ENCODE peak calls at places on chromosomes 4 and X, in four cellular contexts. Q is tibial nerve, Y is breast epithelium, O is A549. E is an unnamed sample.

GRCh38 chr4:972651-973424 is 531 bp downstream of the DGKQ start:
- DNase-seq in Y (no peak), O (peak), Q (no peak), E (no peak)

GRCh38 chr4:7021355-7021754 is 21.8 kb upstream of the TADA2B start:
- DNase-seq in O (no peak), Y (no peak), Q (no peak), E (no peak)

GRCh38 chrX:17635231-17635630 is 102.1 kb upstream of the SCML1 start:
- DNase-seq in Q (no peak), Y (no peak), O (no peak), E (peak)

GRCh38 chrX:2710041-2710471 is 19.0 kb downstream of the CD99 start:
- DNase-seq in O (peak), Y (no peak), Q (no peak), E (no peak)

GRCh38 chrX:112840382-112841113 is at the start of gene AMOT:
- DNase-seq in Q (peak), Y (peak), O (peak), E (peak)

GRCh38 chrX:23981222-23981621 is 45.8 kb downstream of the KLHL15 start:
- DNase-seq in O (no peak), Q (no peak), Y (no peak), E (no peak)

GRCh38 chr4:56374956-56375355 is 12.3 kb downstream of the AASDH start:
- DNase-seq in O (no peak), Y (no peak), Q (no peak), E (no peak)

GRCh38 chr4:101885574-101885973 is 95.0 kb downstream of the BANK1 start:
- DNase-seq in Y (no peak), O (no peak), Q (no peak), E (no peak)

GRCh38 chrX:16212436-16212835 is 45.2 kb downstream of the MAGEB17 start:
- DNase-seq in Y (no peak), O (no peak), Q (no peak), E (peak)

GRCh38 chr4:149595500-149595899 is 220.1 kb downstream of the IQCM start:
- DNase-seq in O (no peak), Y (no peak), Q (no peak), E (no peak)

GRCh38 chrX:112868586-112868985 is 28.0 kb upstream of the AMOT start:
- DNase-seq in Y (no peak), Q (no peak), O (no peak), E (no peak)

GRCh38 chrX:65463550-65463949 is 71.0 kb downstream of the LAS1L start:
- DNase-seq in Y (no peak), Q (no peak), O (no peak), E (no peak)

GRCh38 chr4:986949-987688 is at the start of gene IDUA:
- DNase-seq in Y (peak), Q (peak), O (peak), E (peak)

GRCh38 chr4:139938414-139938813 is 215.6 kb downstream of the MAML3 start:
- DNase-seq in O (no peak), Q (no peak), Y (no peak), E (no peak)

GRCh38 chrX:105822138-105823091 is at the start of gene NRK:
- DNase-seq in Y (peak), Q (no peak), O (no peak), E (peak)

GRCh38 chrX:68599256-68600152 is 48.0 kb upstream of the STARD8 start:
- DNase-seq in Y (no peak), Q (peak), O (peak), E (no peak)

GRCh38 chr4:138222041-138222440 is 20.1 kb downstream of the SLC7A11 start:
- DNase-seq in Q (no peak), O (no peak), Y (no peak), E (peak)

GRCh38 chrX:149003863-149004660 is 501.0 kb downstream of the IDS start:
- DNase-seq in Y (no peak), O (no peak), Q (no peak), E (no peak)

GRCh38 chrX:124401696-124402095 is 55.3 kb downstream of the SH2D1A start:
- DNase-seq in O (no peak), Q (no peak), Y (no peak), E (no peak)

GRCh38 chr4:172141025-172141424 is 327.8 kb downstream of the GALNTL6 start:
- DNase-seq in Q (no peak), Y (no peak), O (no peak), E (no peak)

GRCh38 chr4:14787894-14788293 is 214.4 kb upstream of the CPEB2 start:
- DNase-seq in O (no peak), Y (no peak), Q (no peak), E (peak)

DNA sequence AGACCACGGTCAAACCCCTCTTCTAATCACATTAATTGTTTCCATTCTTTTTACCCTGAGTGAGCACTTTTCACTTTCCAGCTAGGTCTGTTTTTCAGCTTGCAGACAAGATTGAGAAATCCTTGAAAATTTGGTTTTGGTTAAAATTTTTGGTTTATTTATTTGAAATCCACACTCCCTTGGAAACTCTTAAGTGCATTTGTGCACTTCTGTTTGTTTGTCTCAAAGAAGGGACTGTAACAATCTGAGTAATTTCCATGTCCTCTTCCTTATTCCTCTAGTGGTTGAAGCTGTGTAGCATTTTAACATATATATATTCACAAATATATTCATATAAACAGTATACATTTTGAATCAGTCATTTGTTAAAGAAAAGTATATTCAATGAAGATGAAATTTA is 333.3 kb downstream of the ANK2 start:
- DNase-seq in O (no peak), Q (no peak), Y (no peak), E (no peak)
- H3K27ac ChIP-seq in O (no peak), Q (peak), Y (no peak), E (no peak)

GRCh38 chrX:78130396-78130795 is 9.1 kb downstream of the TAF9B start:
- DNase-seq in Q (no peak), O (no peak), Y (no peak), E (no peak)
- TF ChIP-seq POLR2A in Q (no peak), O (no peak), Y (no peak), E (no peak)

DNA sequence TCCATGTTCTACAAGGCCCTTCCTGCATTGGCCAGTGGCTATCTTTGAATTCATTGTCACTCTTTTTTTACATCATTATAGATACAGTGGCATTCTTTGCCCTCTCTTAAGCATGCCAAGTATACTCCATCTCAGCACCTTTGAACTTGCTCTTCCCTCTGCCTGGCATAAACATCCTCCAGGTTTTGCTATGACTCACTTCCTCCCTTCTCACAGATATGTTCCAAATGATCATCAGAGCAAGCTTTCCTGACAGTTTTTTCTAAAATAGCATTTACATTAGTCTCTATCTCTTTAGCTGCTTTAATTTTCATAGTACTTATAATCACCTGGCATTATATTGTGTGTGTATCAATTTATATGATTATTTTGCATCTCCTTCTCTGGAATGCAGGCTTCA is 553.3 kb upstream of the MAGEB2 start:
- DNase-seq in Y (no peak), Q (no peak), O (peak), E (no peak)
- H3K27ac ChIP-seq in Y (no peak), Q (peak), O (peak), E (no peak)

GRCh38 chr4:173171098-173171497 is 2.5 kb downstream of the GALNT7 start:
- DNase-seq in Q (no peak), Y (no peak), O (peak), E (no peak)

GRCh38 chr4:173170210-173170778 is 1.7 kb downstream of the GALNT7 start:
- DNase-seq in O (no peak), Y (no peak), Q (no peak), E (no peak)

GRCh38 chr4:173168396-173169177 is at the start of gene GALNT7:
- DNase-seq in Q (peak), O (peak), Y (peak), E (peak)

GRCh38 chr4:173169178-173169427 is 492 bp downstream of the GALNT7 start:
- DNase-seq in Q (no peak), Y (no peak), O (no peak), E (no peak)

GRCh38 chr4:173169428-173170209 is 1.0 kb downstream of the GALNT7 start:
- DNase-seq in Y (peak), O (peak), Q (peak), E (peak)
- TF ChIP-seq POLR2A in Y (no peak), O (no peak), Q (peak), E (peak)

GRCh38 chrX:48538641-48539344 is 721 bp upstream of the TBC1D25 start:
- DNase-seq in Q (no peak), O (no peak), Y (no peak), E (no peak)

GRCh38 chrX:48541140-48541814 is 1.8 kb downstream of the TBC1D25 start:
- DNase-seq in O (no peak), Q (no peak), Y (no peak), E (no peak)

GRCh38 chrX:48539345-48540014 is at the start of gene TBC1D25:
- DNase-seq in Q (peak), O (peak), Y (peak), E (peak)

GRCh38 chrX:48540015-48540350 is 469 bp downstream of the TBC1D25 start:
- DNase-seq in Q (peak), O (peak), Y (no peak), E (peak)

DNA sequence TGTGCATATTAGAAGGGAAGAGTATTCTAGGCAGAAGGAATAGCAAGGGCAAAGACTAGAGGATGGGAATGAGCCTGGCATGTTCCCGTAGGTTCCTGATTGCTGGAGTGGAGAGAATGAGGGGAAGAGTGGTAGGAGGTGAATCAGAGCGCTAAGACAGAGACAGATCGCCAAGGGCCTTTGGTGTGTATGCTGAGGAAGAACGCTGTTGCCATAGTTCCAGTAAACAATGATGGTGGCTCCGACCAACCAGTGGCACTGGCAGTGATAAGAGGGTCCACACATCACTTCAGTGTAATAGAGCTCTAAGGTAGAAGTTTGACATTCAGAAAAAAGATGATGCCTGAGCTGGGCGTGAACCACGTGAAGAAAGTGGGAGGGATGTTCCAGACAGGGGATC is 966 bp downstream of the TBC1D25 start:
- DNase-seq in Q (no peak), Y (no peak), O (no peak), E (no peak)
- H3K27ac ChIP-seq in Q (peak), Y (no peak), O (peak), E (peak)

GRCh38 chrX:119871245-119871598 is 311 bp downstream of the RNF113A start:
- DNase-seq in O (no peak), Q (no peak), Y (no peak), E (no peak)

GRCh38 chrX:119870626-119871131 is 854 bp downstream of the RNF113A start:
- DNase-seq in Y (no peak), Q (no peak), O (no peak), E (no peak)

DNA sequence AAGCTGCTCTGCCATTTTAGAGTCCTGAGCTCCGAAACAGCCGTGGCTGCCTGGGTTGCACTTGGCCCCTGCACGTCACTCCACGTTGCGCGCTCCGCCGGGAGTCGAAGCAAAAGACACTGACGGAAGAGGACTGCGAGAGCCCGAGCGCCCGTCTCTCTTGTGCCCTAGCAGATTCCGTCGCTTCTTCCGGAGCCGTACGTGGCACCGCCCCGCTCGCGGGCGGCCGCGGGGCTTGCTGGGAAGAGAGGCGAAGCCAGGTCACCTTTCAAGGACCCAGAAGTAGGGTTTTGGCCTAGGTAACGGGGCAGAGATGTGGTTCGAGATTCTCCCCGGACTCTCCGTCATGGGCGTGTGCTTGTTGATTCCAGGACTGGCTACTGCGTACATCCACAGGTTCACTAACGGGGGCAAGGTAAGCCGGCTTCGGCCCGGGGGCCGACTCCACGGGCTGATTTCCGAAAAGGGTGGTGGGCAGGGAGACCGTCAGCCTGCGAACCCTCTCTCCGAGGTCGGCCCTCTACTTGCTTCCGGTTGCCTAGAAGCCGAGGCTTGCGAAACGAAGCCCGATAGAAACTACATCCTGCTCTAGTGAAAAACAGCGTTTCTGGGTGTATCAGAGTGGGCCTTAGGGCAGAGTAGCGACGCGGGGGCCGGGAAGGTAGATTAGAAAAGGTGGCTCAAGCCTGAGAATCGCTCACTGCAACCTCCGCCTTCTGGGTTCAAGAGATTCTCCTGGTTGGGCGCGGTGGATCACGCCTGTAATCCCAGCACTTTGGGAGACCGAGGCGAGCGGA is at the start of the genes NDUFA1 and RNF113A:
- DNase-seq in Y (peak), Q (peak), O (peak), E (peak)
- TF ChIP-seq POLR2A in Y (no peak), Q (peak), O (peak), E (peak)

GRCh38 chrX:153981771-153982533 is 9.4 kb downstream of the TMEM187 start:
- DNase-seq in O (no peak), Q (peak), Y (no peak), E (no peak)

GRCh38 chrX:153984351-153985178 is 12.0 kb downstream of the TMEM187 start:
- DNase-seq in Y (no peak), Q (no peak), O (no peak), E (no peak)

GRCh38 chrX:153983321-153983729 is 10.8 kb downstream of the TMEM187 start:
- DNase-seq in Q (no peak), O (no peak), Y (no peak), E (no peak)

DNA sequence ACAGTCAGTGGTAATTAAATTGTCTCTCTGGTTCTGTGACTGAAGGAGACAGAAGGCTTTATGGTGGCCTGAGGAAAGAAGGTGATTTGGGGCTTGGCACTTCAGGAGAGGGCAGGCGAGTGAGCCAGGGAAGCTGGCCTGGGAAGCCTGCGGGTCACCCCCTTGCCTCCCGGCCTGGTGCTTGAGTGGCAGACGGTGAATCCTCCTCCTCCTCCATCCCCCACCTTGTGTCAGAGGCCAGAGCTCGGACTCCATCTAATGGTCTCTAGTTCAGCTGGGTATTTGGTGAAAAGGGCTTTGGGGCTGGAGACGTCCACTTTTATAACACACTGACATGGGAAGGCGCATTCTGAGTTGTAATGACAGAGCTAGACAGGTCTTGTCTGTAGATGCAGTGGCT is 8.7 kb downstream of the TMEM187 start:
- DNase-seq in O (no peak), Y (no peak), Q (no peak), E (no peak)
- H3K27ac ChIP-seq in O (no peak), Y (peak), Q (peak), E (no peak)

DNA sequence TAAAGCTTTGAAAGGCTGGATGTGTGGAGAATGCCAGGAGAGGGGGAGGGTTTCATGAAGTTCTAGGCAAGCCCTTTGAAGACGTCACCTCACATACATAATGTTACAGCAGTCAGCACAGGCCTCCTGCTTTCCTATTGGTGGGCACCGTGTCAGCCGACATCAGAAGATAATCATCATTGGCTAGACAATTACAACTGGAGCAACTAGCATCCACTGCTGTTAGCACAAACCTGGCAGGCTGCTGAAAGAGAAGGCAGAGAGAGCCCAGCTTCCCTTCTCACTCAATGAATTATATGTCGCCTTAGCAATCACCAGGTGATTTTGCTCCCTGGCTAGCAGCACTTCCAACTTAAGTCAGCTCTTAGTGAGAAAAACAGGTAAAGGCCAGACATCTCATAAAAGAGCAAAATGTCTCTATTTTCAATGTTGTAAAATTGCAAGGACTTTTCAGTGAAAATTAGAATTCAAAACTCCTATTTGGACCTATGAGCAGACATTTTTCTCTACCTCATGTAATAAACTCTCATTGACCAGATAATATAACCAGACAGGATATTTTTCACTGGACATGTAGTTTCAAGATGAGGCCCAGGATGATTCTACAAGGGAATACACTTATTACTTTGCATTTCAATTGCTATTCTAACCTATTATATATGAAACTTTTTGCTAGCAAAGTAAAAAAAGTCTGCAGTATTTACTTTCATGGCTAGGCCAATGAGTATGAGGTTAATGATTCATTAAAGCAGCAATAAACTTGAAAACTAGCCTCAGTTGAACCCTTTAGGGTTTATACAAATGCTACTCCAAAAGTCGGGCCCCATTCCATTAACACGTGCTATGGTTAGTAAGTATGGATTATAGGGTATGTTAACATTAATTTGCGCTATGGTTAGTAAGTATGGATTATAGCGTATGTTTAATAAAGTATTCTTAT is 4.3 kb downstream of the ELOVL6 start:
- DNase-seq in Y (peak), O (peak), Q (peak), E (peak)
- TF ChIP-seq POLR2A in Y (no peak), O (peak), Q (peak), E (peak)

GRCh38 chr4:173334891-173335754 is 965 bp upstream of the HMGB2 start:
- DNase-seq in O (peak), Q (no peak), Y (peak), E (peak)
- H3K27ac ChIP-seq in O (peak), Q (peak), Y (peak), E (no peak)

GRCh38 chr4:110061101-110061500 is 137.3 kb downstream of the ELOVL6 start:
- DNase-seq in Q (no peak), O (no peak), Y (no peak), E (no peak)

GRCh38 chr4:110055014-110055768 is 142.5 kb downstream of the EGF start:
- DNase-seq in O (no peak), Y (no peak), Q (no peak), E (no peak)

GRCh38 chr4:110062166-110062565 is 136.2 kb downstream of the ELOVL6 start:
- DNase-seq in O (no peak), Q (no peak), Y (no peak), E (no peak)

GRCh38 chr4:110059556-110060191 is 138.7 kb downstream of the ELOVL6 start:
- DNase-seq in Y (no peak), O (no peak), Q (no peak), E (peak)

GRCh38 chr4:110058677-110059076 is 139.7 kb downstream of the ELOVL6 start:
- DNase-seq in O (no peak), Y (no peak), Q (no peak), E (no peak)
- TF ChIP-seq POLR2A in O (no peak), Y (no peak), Q (no peak), E (no peak)